ENCODE peak calls at places on chromosomes 6 and 20, in eight cellular contexts. W is activated CD8-positive, alpha-beta T cell treated with anti-CD3 and anti-CD28 coated beads for 36 hours; B is iPS DF 19.7; J is AG08395; M is RCC 7860; S is WTC11; T is HT-29; Q is non-pigmented ciliary epithelial cell. K is an unnamed sample.

GRCh38 chr20:35436175-35436568 is 1.9 kb downstream of the GDF5 start:
- DNase-seq in W (no peak), B (no peak), J (no peak), M (no peak), S (no peak), T (no peak), Q (no peak), K (no peak)

GRCh38 chr6:51866001-51866400 is 221.4 kb downstream of the PKHD1 start:
- DNase-seq in W (no peak), B (no peak), J (no peak), M (no peak), S (no peak), T (no peak), Q (no peak), K (no peak)

GRCh38 chr6:38495922-38496635 is 143.7 kb downstream of the BTBD9 start:
- DNase-seq in W (peak; percentile 47), B (no peak), J (no peak), M (no peak), S (no peak), T (no peak), Q (no peak), K (no peak)

GRCh38 chr6:30947231-30947630 is 6.5 kb downstream of the MUCL3 start:
- DNase-seq in W (no peak), B (no peak), J (no peak), M (no peak), S (no peak), T (no peak), Q (no peak), K (no peak)

GRCh38 chr6:84282566-84282965 is 55.1 kb upstream of the CEP162 start:
- DNase-seq in W (no peak), B (no peak), J (peak; percentile 57), M (no peak), S (no peak), T (no peak), Q (no peak), K (no peak)

GRCh38 chr20:21315138-21315537 is 12.0 kb downstream of the XRN2 start:
- DNase-seq in W (peak; percentile 63), B (no peak), J (peak; percentile 36), M (no peak), S (no peak), T (no peak), Q (peak; percentile 62), K (no peak)

GRCh38 chr6:34657307-34657978 is 39.1 kb downstream of the ILRUN start:
- DNase-seq in W (peak; percentile 12), B (no peak), J (peak; percentile 76), M (peak; percentile 79), S (no peak), T (peak; percentile 92), Q (peak; percentile 68), K (no peak)

GRCh38 chr20:17654649-17655285 is 27.3 kb downstream of the RRBP1 start:
- DNase-seq in W (peak; percentile 23), B (no peak), J (peak; percentile 38), M (no peak), S (peak; percentile 80), T (peak; percentile 16), Q (no peak), K (no peak)

GRCh38 chr6:90033872-90034271 is 139.6 kb downstream of the GJA10 start:
- DNase-seq in W (no peak), B (no peak), J (no peak), M (no peak), S (no peak), T (no peak), Q (no peak), K (no peak)

GRCh38 chr20:18672826-18673225 is 85.0 kb downstream of the DTD1 start:
- DNase-seq in W (no peak), B (no peak), J (no peak), M (no peak), S (no peak), T (no peak), Q (no peak), K (no peak)

GRCh38 chr20:32839982-32840285 is 18.8 kb upstream of the EFCAB8 start:
- DNase-seq in W (no peak), B (no peak), J (no peak), M (no peak), S (no peak), T (no peak), Q (no peak), K (no peak)

GRCh38 chr6:110897433-110897832 is 22.8 kb downstream of the AMD1 start:
- DNase-seq in W (no peak), B (no peak), J (no peak), M (no peak), S (no peak), T (no peak), Q (no peak), K (no peak)

GRCh38 chr6:43798688-43799444 is 28.9 kb downstream of the VEGFA start:
- DNase-seq in W (peak; percentile 54), B (no peak), J (peak; percentile 74), M (peak; percentile 86), S (no peak), T (peak; percentile 98), Q (no peak), K (no peak)

GRCh38 chr20:43305749-43306148 is 116.0 kb upstream of the PTPRT start:
- DNase-seq in W (no peak), B (no peak), J (no peak), M (no peak), S (no peak), T (no peak), Q (no peak), K (no peak)

GRCh38 chr20:20557406-20557805 is 155.0 kb downstream of the RALGAPA2 start:
- DNase-seq in W (no peak), B (no peak), J (no peak), M (no peak), S (no peak), T (no peak), Q (no peak), K (no peak)

GRCh38 chr6:41939091-41939847 is 2.3 kb downstream of the CCND3 start:
- DNase-seq in W (peak; percentile 64), B (no peak), J (peak; percentile 52), M (peak; percentile 28), S (peak; percentile 52), T (no peak), Q (no peak), K (no peak)

GRCh38 chr20:58519940-58520712 is 4.9 kb upstream of the APCDD1L start:
- DNase-seq in W (no peak), B (no peak), J (no peak), M (no peak), S (no peak), T (no peak), Q (no peak), K (peak; percentile 11)

GRCh38 chr6:29676981-29677601 is 3.9 kb downstream of the ZFP57 start:
- DNase-seq in W (no peak), B (no peak), J (no peak), M (no peak), S (no peak), T (peak; percentile 9), Q (no peak), K (no peak)

GRCh38 chr6:49001856-49002255 is 461.2 kb downstream of the MMUT start:
- DNase-seq in W (no peak), B (no peak), J (no peak), M (no peak), S (no peak), T (no peak), Q (no peak), K (no peak)

GRCh38 chr6:53986721-53987526 is 124.3 kb upstream of the MLIP start:
- DNase-seq in W (no peak), B (no peak), J (no peak), M (no peak), S (no peak), T (no peak), Q (no peak), K (no peak)

GRCh38 chr6:114187563-114187962 is 155.3 kb downstream of the HS3ST5 start:
- DNase-seq in W (no peak), B (no peak), J (no peak), M (no peak), S (no peak), T (no peak), Q (no peak), K (no peak)

GRCh38 chr6:13375360-13375878 is 47.1 kb upstream of the TBC1D7 start:
- DNase-seq in W (peak; percentile 83), B (no peak), J (no peak), M (no peak), S (no peak), T (no peak), Q (no peak), K (no peak)

GRCh38 chr6:151247510-151247909 is 7.7 kb downstream of the AKAP12 start:
- DNase-seq in W (no peak), B (no peak), J (no peak), M (no peak), S (no peak), T (no peak), Q (no peak), K (no peak)

GRCh38 chr6:43970913-43971775 is 156.1 kb downstream of the MRPL14 start:
- DNase-seq in W (no peak), B (no peak), J (no peak), M (no peak), S (no peak), T (peak; percentile 50), Q (no peak), K (no peak)

GRCh38 chr20:12928358-12928754 is 80.4 kb upstream of the SPTLC3 start:
- DNase-seq in W (no peak), B (no peak), J (no peak), M (no peak), S (no peak), T (no peak), Q (no peak), K (no peak)

GRCh38 chr6:91669154-91669903 is 1082.5 kb upstream of the MAP3K7 start:
- DNase-seq in W (no peak), B (no peak), J (no peak), M (no peak), S (no peak), T (no peak), Q (no peak), K (no peak)

K was measured in type B pancreatic cell.